ENCODE peak calls at places on chromosomes 2 and 18, in eight cellular contexts. One of them, this sample, is unnamed.

GRCh38 chr18:33957705-33958104 is 267.0 kb downstream of the NOL4 start:
- DNase-seq in CD8-positive, alpha-beta memory T cell: no peak
- DNase-seq in heart right ventricle: no peak
- DNase-seq in heart left ventricle: no peak
- DNase-seq in T-cell: no peak
- DNase-seq in NCI-H1417: no peak
- DNase-seq in HFFc6: no peak
- DNase-seq in Calu3: no peak
- DNase-seq in this sample: peak

GRCh38 chr18:23969664-23970063 is 44.9 kb upstream of the TTC39C start:
- DNase-seq in T-cell: no peak
- DNase-seq in NCI-H1417: no peak
- DNase-seq in heart right ventricle: no peak
- DNase-seq in CD8-positive, alpha-beta memory T cell: no peak
- DNase-seq in heart left ventricle: no peak
- DNase-seq in HFFc6: no peak
- DNase-seq in Calu3: no peak
- DNase-seq in this sample: no peak

GRCh38 chr2:72165792-72166191 is 18.1 kb upstream of the CYP26B1 start:
- DNase-seq in CD8-positive, alpha-beta memory T cell: no peak
- DNase-seq in Calu3: no peak
- DNase-seq in NCI-H1417: no peak
- DNase-seq in heart left ventricle: no peak
- DNase-seq in HFFc6: no peak
- DNase-seq in T-cell: no peak
- DNase-seq in heart right ventricle: no peak
- DNase-seq in this sample: no peak

GRCh38 chr2:29080886-29081743 is 6.8 kb upstream of the PCARE start:
- DNase-seq in NCI-H1417: no peak
- DNase-seq in T-cell: no peak
- DNase-seq in Calu3: no peak
- DNase-seq in CD8-positive, alpha-beta memory T cell: no peak
- DNase-seq in HFFc6: no peak
- DNase-seq in heart left ventricle: no peak
- DNase-seq in heart right ventricle: no peak
- DNase-seq in this sample: no peak

GRCh38 chr2:216774620-216775019 is 79.3 kb upstream of the IGFBP5 start:
- DNase-seq in NCI-H1417: no peak
- DNase-seq in HFFc6: peak
- DNase-seq in T-cell: no peak
- DNase-seq in heart left ventricle: peak
- DNase-seq in Calu3: no peak
- DNase-seq in heart right ventricle: peak
- DNase-seq in CD8-positive, alpha-beta memory T cell: no peak
- DNase-seq in this sample: no peak

GRCh38 chr2:9549420-9549819 is 6.2 kb downstream of the ADAM17 start:
- DNase-seq in T-cell: no peak
- DNase-seq in heart left ventricle: no peak
- DNase-seq in CD8-positive, alpha-beta memory T cell: no peak
- DNase-seq in Calu3: no peak
- DNase-seq in HFFc6: no peak
- DNase-seq in heart right ventricle: no peak
- DNase-seq in NCI-H1417: no peak
- DNase-seq in this sample: no peak

GRCh38 chr2:224780096-224780495 is 63.9 kb upstream of the CCDC195 start:
- DNase-seq in T-cell: no peak
- DNase-seq in heart right ventricle: no peak
- DNase-seq in HFFc6: no peak
- DNase-seq in heart left ventricle: no peak
- DNase-seq in CD8-positive, alpha-beta memory T cell: no peak
- DNase-seq in NCI-H1417: no peak
- DNase-seq in Calu3: no peak
- DNase-seq in this sample: no peak

GRCh38 chr2:45008296-45009129 is 739 bp downstream of the SIX2 start:
- DNase-seq in HFFc6: no peak
- DNase-seq in heart right ventricle: no peak
- DNase-seq in CD8-positive, alpha-beta memory T cell: no peak
- DNase-seq in heart left ventricle: no peak
- DNase-seq in NCI-H1417: peak
- DNase-seq in T-cell: no peak
- DNase-seq in Calu3: no peak
- DNase-seq in this sample: peak

GRCh38 chr2:10812362-10813084 is at the start of gene PDIA6:
- DNase-seq in heart right ventricle: peak
- DNase-seq in HFFc6: peak
- DNase-seq in heart left ventricle: peak
- DNase-seq in NCI-H1417: peak
- DNase-seq in Calu3: peak
- DNase-seq in T-cell: peak
- DNase-seq in CD8-positive, alpha-beta memory T cell: peak
- DNase-seq in this sample: peak

GRCh38 chr2:46377287-46377605 is 80.0 kb downstream of the EPAS1 start:
- DNase-seq in CD8-positive, alpha-beta memory T cell: peak
- DNase-seq in heart left ventricle: no peak
- DNase-seq in NCI-H1417: no peak
- DNase-seq in Calu3: no peak
- DNase-seq in HFFc6: no peak
- DNase-seq in heart right ventricle: no peak
- DNase-seq in T-cell: no peak
- DNase-seq in this sample: peak

GRCh38 chr2:239154971-239155805 is 245.6 kb downstream of the HDAC4 start:
- DNase-seq in CD8-positive, alpha-beta memory T cell: peak
- DNase-seq in Calu3: no peak
- DNase-seq in HFFc6: no peak
- DNase-seq in NCI-H1417: no peak
- DNase-seq in T-cell: no peak
- DNase-seq in heart right ventricle: no peak
- DNase-seq in heart left ventricle: no peak
- DNase-seq in this sample: no peak

GRCh38 chr2:67290451-67290991 is 106.6 kb upstream of the ETAA1 start:
- DNase-seq in T-cell: no peak
- DNase-seq in heart left ventricle: no peak
- DNase-seq in heart right ventricle: no peak
- DNase-seq in HFFc6: peak
- DNase-seq in Calu3: peak
- DNase-seq in CD8-positive, alpha-beta memory T cell: no peak
- DNase-seq in NCI-H1417: no peak
- DNase-seq in this sample: no peak

GRCh38 chr18:49274188-49274714 is 186.2 kb downstream of the DYM start:
- DNase-seq in HFFc6: no peak
- DNase-seq in NCI-H1417: no peak
- DNase-seq in Calu3: no peak
- DNase-seq in heart left ventricle: no peak
- DNase-seq in CD8-positive, alpha-beta memory T cell: no peak
- DNase-seq in heart right ventricle: no peak
- DNase-seq in T-cell: no peak
- DNase-seq in this sample: no peak

GRCh38 chr2:232628466-232629200 is 4.8 kb upstream of the EFHD1 start:
- DNase-seq in NCI-H1417: no peak
- DNase-seq in T-cell: no peak
- DNase-seq in heart left ventricle: peak
- DNase-seq in heart right ventricle: peak
- DNase-seq in Calu3: no peak
- DNase-seq in HFFc6: no peak
- DNase-seq in CD8-positive, alpha-beta memory T cell: no peak
- DNase-seq in this sample: no peak

GRCh38 chr2:148523315-148523714 is 121.2 kb upstream of the EPC2 start:
- DNase-seq in CD8-positive, alpha-beta memory T cell: no peak
- DNase-seq in heart left ventricle: no peak
- DNase-seq in HFFc6: no peak
- DNase-seq in heart right ventricle: no peak
- DNase-seq in Calu3: no peak
- DNase-seq in T-cell: no peak
- DNase-seq in NCI-H1417: no peak
- DNase-seq in this sample: no peak

GRCh38 chr2:205835251-205835900 is 153.1 kb downstream of the NRP2 start:
- DNase-seq in heart right ventricle: no peak
- DNase-seq in CD8-positive, alpha-beta memory T cell: no peak
- DNase-seq in heart left ventricle: no peak
- DNase-seq in T-cell: no peak
- DNase-seq in NCI-H1417: no peak
- DNase-seq in HFFc6: no peak
- DNase-seq in Calu3: no peak
- DNase-seq in this sample: no peak

GRCh38 chr2:121071058-121071504 is 213.9 kb downstream of the TFCP2L1 start:
- DNase-seq in NCI-H1417: peak
- DNase-seq in CD8-positive, alpha-beta memory T cell: no peak
- DNase-seq in HFFc6: peak
- DNase-seq in heart right ventricle: peak
- DNase-seq in heart left ventricle: peak
- DNase-seq in Calu3: peak
- DNase-seq in T-cell: peak
- DNase-seq in this sample: peak

GRCh38 chr2:228268756-228269155 is 87.3 kb upstream of the SPHKAP start:
- DNase-seq in heart left ventricle: no peak
- DNase-seq in Calu3: no peak
- DNase-seq in T-cell: no peak
- DNase-seq in HFFc6: no peak
- DNase-seq in heart right ventricle: no peak
- DNase-seq in CD8-positive, alpha-beta memory T cell: no peak
- DNase-seq in NCI-H1417: no peak
- DNase-seq in this sample: no peak

GRCh38 chr2:127174176-127174575 is 45.9 kb downstream of the CYP27C1 start:
- DNase-seq in heart right ventricle: peak
- DNase-seq in CD8-positive, alpha-beta memory T cell: no peak
- DNase-seq in Calu3: peak
- DNase-seq in T-cell: no peak
- DNase-seq in heart left ventricle: no peak
- DNase-seq in HFFc6: no peak
- DNase-seq in NCI-H1417: no peak
- DNase-seq in this sample: peak

GRCh38 chr2:240892361-240892760 is 3.6 kb downstream of the MAB21L4 start:
- DNase-seq in NCI-H1417: no peak
- DNase-seq in heart right ventricle: no peak
- DNase-seq in CD8-positive, alpha-beta memory T cell: no peak
- DNase-seq in Calu3: no peak
- DNase-seq in HFFc6: no peak
- DNase-seq in heart left ventricle: no peak
- DNase-seq in T-cell: no peak
- DNase-seq in this sample: no peak

GRCh38 chr2:232927041-232927792 is 57.2 kb downstream of the SNORC start:
- DNase-seq in T-cell: no peak
- DNase-seq in heart right ventricle: no peak
- DNase-seq in CD8-positive, alpha-beta memory T cell: no peak
- DNase-seq in HFFc6: no peak
- DNase-seq in heart left ventricle: no peak
- DNase-seq in Calu3: peak
- DNase-seq in NCI-H1417: no peak
- DNase-seq in this sample: peak

GRCh38 chr2:200252661-200253067 is 53.8 kb upstream of the SPATS2L start:
- DNase-seq in heart right ventricle: peak
- DNase-seq in heart left ventricle: no peak
- DNase-seq in T-cell: no peak
- DNase-seq in CD8-positive, alpha-beta memory T cell: no peak
- DNase-seq in HFFc6: peak
- DNase-seq in NCI-H1417: no peak
- DNase-seq in Calu3: no peak
- DNase-seq in this sample: no peak

GRCh38 chr18:25056456-25056855 is 295.5 kb downstream of the ZNF521 start:
- DNase-seq in T-cell: no peak
- DNase-seq in heart left ventricle: no peak
- DNase-seq in heart right ventricle: no peak
- DNase-seq in Calu3: no peak
- DNase-seq in NCI-H1417: no peak
- DNase-seq in CD8-positive, alpha-beta memory T cell: no peak
- DNase-seq in HFFc6: no peak
- DNase-seq in this sample: no peak

GRCh38 chr18:29549759-29550158 is 1372.8 kb upstream of the CDH2 start:
- DNase-seq in heart left ventricle: no peak
- DNase-seq in Calu3: no peak
- DNase-seq in CD8-positive, alpha-beta memory T cell: no peak
- DNase-seq in T-cell: no peak
- DNase-seq in heart right ventricle: no peak
- DNase-seq in NCI-H1417: no peak
- DNase-seq in HFFc6: no peak
- DNase-seq in this sample: no peak

GRCh38 chr2:207681431-207681830 is 30.0 kb upstream of the CCNYL1 start:
- DNase-seq in NCI-H1417: no peak
- DNase-seq in HFFc6: no peak
- DNase-seq in CD8-positive, alpha-beta memory T cell: no peak
- DNase-seq in Calu3: peak
- DNase-seq in T-cell: no peak
- DNase-seq in heart left ventricle: no peak
- DNase-seq in heart right ventricle: no peak
- DNase-seq in this sample: no peak

GRCh38 chr2:11701206-11701605 is 31.2 kb upstream of the NTSR2 start:
- DNase-seq in NCI-H1417: no peak
- DNase-seq in Calu3: no peak
- DNase-seq in heart right ventricle: no peak
- DNase-seq in CD8-positive, alpha-beta memory T cell: no peak
- DNase-seq in HFFc6: no peak
- DNase-seq in heart left ventricle: no peak
- DNase-seq in T-cell: no peak
- DNase-seq in this sample: no peak

GRCh38 chr2:15337996-15338666 is 223.0 kb downstream of the NBAS start:
- DNase-seq in heart left ventricle: no peak
- DNase-seq in T-cell: no peak
- DNase-seq in NCI-H1417: no peak
- DNase-seq in HFFc6: no peak
- DNase-seq in heart right ventricle: no peak
- DNase-seq in Calu3: no peak
- DNase-seq in CD8-positive, alpha-beta memory T cell: no peak
- DNase-seq in this sample: no peak

GRCh38 chr18:55031164-55031563 is 71.9 kb upstream of the CCDC68 start:
- DNase-seq in heart left ventricle: no peak
- DNase-seq in Calu3: no peak
- DNase-seq in heart right ventricle: no peak
- DNase-seq in HFFc6: no peak
- DNase-seq in T-cell: no peak
- DNase-seq in NCI-H1417: peak
- DNase-seq in CD8-positive, alpha-beta memory T cell: no peak
- DNase-seq in this sample: no peak

GRCh38 chr2:182522930-182523541 is 96.2 kb upstream of the PDE1A start:
- DNase-seq in Calu3: no peak
- DNase-seq in heart right ventricle: no peak
- DNase-seq in T-cell: no peak
- DNase-seq in NCI-H1417: peak
- DNase-seq in CD8-positive, alpha-beta memory T cell: no peak
- DNase-seq in HFFc6: no peak
- DNase-seq in heart left ventricle: no peak
- DNase-seq in this sample: no peak

GRCh38 chr18:78587096-78587495 is 392.5 kb upstream of the SALL3 start:
- DNase-seq in T-cell: no peak
- DNase-seq in heart right ventricle: no peak
- DNase-seq in NCI-H1417: no peak
- DNase-seq in HFFc6: no peak
- DNase-seq in CD8-positive, alpha-beta memory T cell: no peak
- DNase-seq in Calu3: no peak
- DNase-seq in heart left ventricle: no peak
- DNase-seq in this sample: no peak

GRCh38 chr2:120941571-120941970 is 205.9 kb downstream of the GLI2 start:
- DNase-seq in Calu3: no peak
- DNase-seq in heart right ventricle: no peak
- DNase-seq in CD8-positive, alpha-beta memory T cell: no peak
- DNase-seq in heart left ventricle: no peak
- DNase-seq in HFFc6: no peak
- DNase-seq in NCI-H1417: no peak
- DNase-seq in T-cell: no peak
- DNase-seq in this sample: no peak